ENCODE peak calls at places on chromosomes 11 and 22, in six cellular contexts. One of them, this sample, is unnamed.

GRCh38 chr22:30806391-30806861 is 111.8 kb downstream of the OSBP2 start:
- DNase-seq in A549: peak
- DNase-seq in BE2C: no peak
- DNase-seq in gastrocnemius medialis: no peak
- DNase-seq in psoas muscle: no peak
- DNase-seq in tibial nerve: no peak
- DNase-seq in this sample: no peak

GRCh38 chr11:134578807-134579708 is 167.0 kb upstream of the B3GAT1 start:
- DNase-seq in BE2C: peak
- DNase-seq in gastrocnemius medialis: no peak
- DNase-seq in A549: no peak
- DNase-seq in psoas muscle: no peak
- DNase-seq in tibial nerve: no peak
- DNase-seq in this sample: no peak

GRCh38 chr11:112999518-112999917 is 38.3 kb downstream of the NCAM1 start:
- DNase-seq in gastrocnemius medialis: no peak
- DNase-seq in A549: no peak
- DNase-seq in psoas muscle: no peak
- DNase-seq in tibial nerve: no peak
- DNase-seq in BE2C: peak
- DNase-seq in this sample: no peak

GRCh38 chr22:47100646-47101045 is 338.2 kb downstream of the TBC1D22A start:
- DNase-seq in BE2C: no peak
- DNase-seq in A549: no peak
- DNase-seq in psoas muscle: no peak
- DNase-seq in gastrocnemius medialis: no peak
- DNase-seq in tibial nerve: no peak
- DNase-seq in this sample: no peak

GRCh38 chr11:11748706-11749365 is 92.9 kb upstream of the USP47 start:
- DNase-seq in gastrocnemius medialis: no peak
- DNase-seq in BE2C: no peak
- DNase-seq in A549: no peak
- DNase-seq in tibial nerve: no peak
- DNase-seq in psoas muscle: no peak
- DNase-seq in this sample: no peak

GRCh38 chr11:7520981-7521487 is 7.2 kb downstream of the PPFIBP2 start:
- DNase-seq in psoas muscle: no peak
- DNase-seq in tibial nerve: no peak
- DNase-seq in gastrocnemius medialis: no peak
- DNase-seq in BE2C: no peak
- DNase-seq in A549: no peak
- DNase-seq in this sample: no peak

GRCh38 chr11:2927851-2928604 is 1.2 kb downstream of the PHLDA2 start:
- DNase-seq in gastrocnemius medialis: no peak
- DNase-seq in BE2C: no peak
- DNase-seq in tibial nerve: no peak
- DNase-seq in psoas muscle: peak
- DNase-seq in A549: peak
- DNase-seq in this sample: no peak

GRCh38 chr22:21632237-21632895 is at the start of gene CCDC116:
- DNase-seq in A549: peak
- DNase-seq in tibial nerve: no peak
- DNase-seq in psoas muscle: no peak
- DNase-seq in BE2C: peak
- DNase-seq in gastrocnemius medialis: no peak
- DNase-seq in this sample: no peak

GRCh38 chr22:39820266-39820665 is 73.3 kb downstream of the ENTHD1 start:
- DNase-seq in psoas muscle: no peak
- DNase-seq in BE2C: no peak
- DNase-seq in tibial nerve: no peak
- DNase-seq in A549: peak
- DNase-seq in gastrocnemius medialis: no peak
- DNase-seq in this sample: no peak

GRCh38 chr11:100681064-100681502 is 6.0 kb upstream of the ARHGAP42 start:
- DNase-seq in tibial nerve: peak
- DNase-seq in A549: peak
- DNase-seq in gastrocnemius medialis: peak
- DNase-seq in psoas muscle: peak
- DNase-seq in BE2C: peak
- DNase-seq in this sample: no peak

GRCh38 chr11:68002575-68002942 is 1.3 kb downstream of the UNC93B1 start:
- DNase-seq in BE2C: no peak
- DNase-seq in A549: no peak
- DNase-seq in tibial nerve: no peak
- DNase-seq in gastrocnemius medialis: no peak
- DNase-seq in psoas muscle: no peak
- DNase-seq in this sample: no peak

GRCh38 chr11:66719111-66719872 is 9.7 kb downstream of the SPTBN2 start:
- DNase-seq in gastrocnemius medialis: no peak
- DNase-seq in tibial nerve: no peak
- DNase-seq in BE2C: no peak
- DNase-seq in psoas muscle: no peak
- DNase-seq in A549: no peak
- DNase-seq in this sample: no peak

GRCh38 chr11:721913-722811 is 16.1 kb downstream of the EPS8L2 start:
- DNase-seq in gastrocnemius medialis: no peak
- DNase-seq in BE2C: no peak
- DNase-seq in tibial nerve: no peak
- DNase-seq in A549: no peak
- DNase-seq in psoas muscle: peak
- DNase-seq in this sample: peak

GRCh38 chr22:44440224-44441160 is 57.5 kb downstream of the RTL6 start:
- DNase-seq in gastrocnemius medialis: no peak
- DNase-seq in psoas muscle: no peak
- DNase-seq in tibial nerve: no peak
- DNase-seq in A549: no peak
- DNase-seq in BE2C: no peak
- DNase-seq in this sample: no peak

GRCh38 chr11:64226507-64227051 is 505 bp downstream of the NUDT22 start:
- DNase-seq in tibial nerve: no peak
- DNase-seq in gastrocnemius medialis: peak
- DNase-seq in psoas muscle: peak
- DNase-seq in A549: no peak
- DNase-seq in BE2C: no peak
- DNase-seq in this sample: no peak

GRCh38 chr11:11084337-11084736 is 226.5 kb upstream of the ZBED5 start:
- DNase-seq in A549: no peak
- DNase-seq in tibial nerve: no peak
- DNase-seq in BE2C: no peak
- DNase-seq in gastrocnemius medialis: no peak
- DNase-seq in psoas muscle: no peak
- DNase-seq in this sample: no peak

GRCh38 chr11:72238492-72239295 is 5.3 kb downstream of the PHOX2A start:
- DNase-seq in tibial nerve: no peak
- DNase-seq in A549: no peak
- DNase-seq in gastrocnemius medialis: no peak
- DNase-seq in BE2C: peak
- DNase-seq in psoas muscle: no peak
- DNase-seq in this sample: no peak

GRCh38 chr11:72239296-72239848 is 4.6 kb downstream of the PHOX2A start:
- DNase-seq in A549: no peak
- DNase-seq in BE2C: peak
- DNase-seq in psoas muscle: peak
- DNase-seq in gastrocnemius medialis: no peak
- DNase-seq in tibial nerve: no peak
- DNase-seq in this sample: no peak

GRCh38 chr11:72240461-72241289 is 3.3 kb downstream of the PHOX2A start:
- DNase-seq in BE2C: peak
- DNase-seq in gastrocnemius medialis: no peak
- DNase-seq in psoas muscle: no peak
- DNase-seq in tibial nerve: no peak
- DNase-seq in A549: no peak
- DNase-seq in this sample: no peak

GRCh38 chr11:72241290-72241781 is 2.6 kb downstream of the PHOX2A start:
- DNase-seq in A549: no peak
- DNase-seq in gastrocnemius medialis: no peak
- DNase-seq in tibial nerve: no peak
- DNase-seq in BE2C: peak
- DNase-seq in psoas muscle: no peak
- DNase-seq in this sample: no peak

DNA sequence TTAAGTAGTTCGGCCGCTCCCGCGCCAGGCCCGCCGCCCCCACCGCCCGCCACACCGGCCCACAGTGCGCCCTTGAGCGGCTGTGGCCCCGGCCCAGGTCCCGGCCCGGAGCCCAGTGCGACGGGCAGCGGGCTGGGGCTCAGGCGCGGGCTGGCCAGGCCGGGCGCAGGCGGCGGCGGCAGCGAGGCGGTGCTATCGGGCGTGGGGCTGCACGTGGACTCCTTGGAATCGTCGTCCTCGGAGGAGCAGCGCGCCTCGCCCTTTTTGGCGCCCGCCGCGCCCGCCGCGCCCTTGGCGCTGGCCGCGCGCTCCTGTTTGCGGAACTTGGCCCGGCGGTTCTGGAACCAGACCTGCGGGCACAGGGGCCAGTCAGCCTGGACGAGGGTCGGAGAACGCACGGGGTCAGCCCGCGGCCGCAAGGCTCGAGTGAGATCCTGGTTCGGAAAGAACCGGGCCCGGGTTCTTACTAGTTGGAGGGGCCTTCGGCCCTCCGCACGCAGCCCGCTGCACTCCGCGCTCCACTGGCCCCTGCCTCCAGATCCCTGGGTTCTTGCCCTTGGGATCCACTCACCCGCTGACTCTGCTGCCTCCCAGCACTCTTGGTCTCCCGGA is 4.0 kb downstream of the PHOX2A start:
- DNase-seq in BE2C: peak
- DNase-seq in psoas muscle: peak
- DNase-seq in tibial nerve: no peak
- DNase-seq in A549: no peak
- DNase-seq in gastrocnemius medialis: no peak
- DNase-seq in this sample: no peak
- TF ChIP-seq CTCF in BE2C: no peak
- TF ChIP-seq CTCF in psoas muscle: peak
- TF ChIP-seq CTCF in tibial nerve: no peak
- TF ChIP-seq CTCF in A549: no peak
- TF ChIP-seq CTCF in gastrocnemius medialis: no peak
- TF ChIP-seq CTCF in this sample: no peak

DNA sequence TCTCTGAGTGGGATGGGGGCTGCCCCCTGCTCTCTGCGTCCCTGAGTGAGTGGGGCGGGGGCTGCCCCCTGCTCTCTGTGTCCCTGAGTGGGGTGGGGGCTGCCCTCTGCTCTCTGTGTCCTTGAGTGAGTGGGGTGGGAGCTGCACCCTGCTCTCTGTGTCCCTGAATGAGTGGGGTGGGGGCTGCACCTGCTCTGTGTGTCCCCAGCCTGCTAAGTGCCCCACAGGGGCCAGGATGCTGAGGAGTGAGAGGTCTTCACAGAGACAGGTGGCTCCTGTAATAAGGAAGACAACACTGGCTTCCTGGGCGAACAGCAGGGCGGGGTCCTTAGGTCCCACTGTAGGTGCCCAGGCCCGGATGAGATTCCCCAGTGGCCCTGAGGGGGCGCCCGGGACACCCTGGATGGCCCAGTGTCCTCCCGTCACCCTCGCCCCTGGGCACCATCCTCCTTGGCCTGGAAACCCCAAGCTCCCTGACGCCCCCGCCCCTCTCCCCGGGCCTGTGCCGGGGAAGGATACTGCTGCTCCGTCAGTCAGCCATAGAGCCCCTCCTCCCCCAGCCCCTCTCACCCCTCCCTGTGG is 3.8 kb upstream of the CCDC188 start:
- DNase-seq in BE2C: peak
- DNase-seq in A549: no peak
- DNase-seq in gastrocnemius medialis: no peak
- DNase-seq in tibial nerve: no peak
- DNase-seq in psoas muscle: no peak
- DNase-seq in this sample: no peak
- TF ChIP-seq CTCF in BE2C: peak
- TF ChIP-seq CTCF in A549: no peak
- TF ChIP-seq CTCF in gastrocnemius medialis: no peak
- TF ChIP-seq CTCF in tibial nerve: no peak
- TF ChIP-seq CTCF in psoas muscle: no peak
- TF ChIP-seq CTCF in this sample: peak

GRCh38 chr11:47348859-47349258 is 3.6 kb downstream of the MYBPC3 start:
- DNase-seq in A549: peak
- DNase-seq in gastrocnemius medialis: no peak
- DNase-seq in tibial nerve: no peak
- DNase-seq in BE2C: peak
- DNase-seq in psoas muscle: no peak
- DNase-seq in this sample: no peak
- TF ChIP-seq CTCF in A549: peak
- TF ChIP-seq CTCF in gastrocnemius medialis: no peak
- TF ChIP-seq CTCF in tibial nerve: no peak
- TF ChIP-seq CTCF in BE2C: peak
- TF ChIP-seq CTCF in psoas muscle: no peak
- TF ChIP-seq CTCF in this sample: peak

GRCh38 chr11:116079580-116079979 is 575.4 kb upstream of the CADM1 start:
- DNase-seq in gastrocnemius medialis: no peak
- DNase-seq in tibial nerve: no peak
- DNase-seq in A549: no peak
- DNase-seq in BE2C: no peak
- DNase-seq in psoas muscle: no peak
- DNase-seq in this sample: no peak

GRCh38 chr11:116073854-116074837 is 569.9 kb upstream of the CADM1 start:
- DNase-seq in tibial nerve: no peak
- DNase-seq in gastrocnemius medialis: no peak
- DNase-seq in A549: no peak
- DNase-seq in psoas muscle: no peak
- DNase-seq in BE2C: peak
- DNase-seq in this sample: no peak

GRCh38 chr11:116082256-116082655 is 578.0 kb upstream of the CADM1 start:
- DNase-seq in gastrocnemius medialis: no peak
- DNase-seq in A549: no peak
- DNase-seq in BE2C: no peak
- DNase-seq in tibial nerve: no peak
- DNase-seq in psoas muscle: no peak
- DNase-seq in this sample: no peak

GRCh38 chr11:116077092-116077491 is 572.9 kb upstream of the CADM1 start:
- DNase-seq in gastrocnemius medialis: no peak
- DNase-seq in A549: no peak
- DNase-seq in tibial nerve: no peak
- DNase-seq in psoas muscle: no peak
- DNase-seq in BE2C: no peak
- DNase-seq in this sample: no peak

GRCh38 chr11:116078101-116078561 is 573.9 kb upstream of the CADM1 start:
- DNase-seq in gastrocnemius medialis: no peak
- DNase-seq in psoas muscle: no peak
- DNase-seq in A549: no peak
- DNase-seq in BE2C: peak
- DNase-seq in tibial nerve: no peak
- DNase-seq in this sample: no peak
- TF ChIP-seq CTCF in gastrocnemius medialis: no peak
- TF ChIP-seq CTCF in psoas muscle: no peak
- TF ChIP-seq CTCF in A549: no peak
- TF ChIP-seq CTCF in BE2C: peak
- TF ChIP-seq CTCF in tibial nerve: no peak
- TF ChIP-seq CTCF in this sample: peak

DNA sequence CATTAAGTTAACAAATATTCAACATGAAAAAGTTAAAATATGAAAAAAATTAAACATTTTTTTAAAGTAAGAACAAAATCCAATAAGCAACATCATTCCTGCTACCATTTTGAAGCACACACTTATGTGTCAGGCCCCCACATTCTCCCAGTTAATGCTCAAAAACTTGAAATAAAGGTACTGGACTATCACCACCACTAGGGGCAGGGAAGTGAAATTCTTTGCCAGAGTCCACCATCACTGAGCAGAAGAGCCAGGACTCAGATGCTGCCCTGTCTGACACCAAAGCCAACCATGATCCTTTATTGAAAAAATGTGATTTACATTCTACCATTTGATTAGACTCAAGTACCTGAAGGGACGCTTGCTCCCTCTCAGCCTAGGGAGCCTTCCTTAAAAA is 39.1 kb downstream of the PITPNB start:
- DNase-seq in tibial nerve: no peak
- DNase-seq in psoas muscle: no peak
- DNase-seq in BE2C: peak
- DNase-seq in A549: peak
- DNase-seq in gastrocnemius medialis: no peak
- DNase-seq in this sample: no peak
- TF ChIP-seq CTCF in tibial nerve: peak
- TF ChIP-seq CTCF in psoas muscle: peak
- TF ChIP-seq CTCF in BE2C: peak
- TF ChIP-seq CTCF in A549: peak
- TF ChIP-seq CTCF in gastrocnemius medialis: no peak
- TF ChIP-seq CTCF in this sample: peak